ENCODE peak calls at places on chromosome 22, in four cellular contexts. One of them, this sample, is unnamed.

GRCh38 chr22:27804683-27805297 is 3.2 kb upstream of the MN1 start:
- DNase-seq in EL: peak
- DNase-seq in H9: peak
- DNase-seq in NCI-H1105 treated with DMSO at 0.1 percent for 48 hours: no peak
- DNase-seq in this sample: peak

GRCh38 chr22:40491990-40492631 is 121.7 kb downstream of the SGSM3 start:
- DNase-seq in EL: no peak
- DNase-seq in H9: no peak
- DNase-seq in NCI-H1105 treated with DMSO at 0.1 percent for 48 hours: no peak
- DNase-seq in this sample: no peak

GRCh38 chr22:27345681-27346080 is 455.9 kb downstream of the MN1 start:
- DNase-seq in EL: no peak
- DNase-seq in H9: no peak
- DNase-seq in NCI-H1105 treated with DMSO at 0.1 percent for 48 hours: no peak
- DNase-seq in this sample: no peak

GRCh38 chr22:48754611-48755331 is 1072.9 kb downstream of the BRD1 start:
- DNase-seq in H9: no peak
- DNase-seq in EL: no peak
- DNase-seq in NCI-H1105 treated with DMSO at 0.1 percent for 48 hours: no peak
- DNase-seq in this sample: no peak

GRCh38 chr22:40654522-40655167 is 18.1 kb upstream of the MRTFA start:
- DNase-seq in NCI-H1105 treated with DMSO at 0.1 percent for 48 hours: peak
- DNase-seq in H9: peak
- DNase-seq in EL: peak
- DNase-seq in this sample: peak

GRCh38 chr22:41382098-41382578 is 396 bp downstream of the TEF start:
- DNase-seq in EL: peak
- DNase-seq in H9: no peak
- DNase-seq in NCI-H1105 treated with DMSO at 0.1 percent for 48 hours: peak
- DNase-seq in this sample: peak

GRCh38 chr22:32281092-32281491 is 25.9 kb upstream of the SLC5A4 start:
- DNase-seq in H9: no peak
- DNase-seq in NCI-H1105 treated with DMSO at 0.1 percent for 48 hours: no peak
- DNase-seq in EL: peak
- DNase-seq in this sample: no peak

GRCh38 chr22:35648066-35649025 is at the start of gene APOL6:
- DNase-seq in NCI-H1105 treated with DMSO at 0.1 percent for 48 hours: no peak
- DNase-seq in EL: peak
- DNase-seq in H9: peak
- DNase-seq in this sample: peak

GRCh38 chr22:46262449-46263207 is 515 bp downstream of the PKDREJ start:
- DNase-seq in NCI-H1105 treated with DMSO at 0.1 percent for 48 hours: no peak
- DNase-seq in H9: peak
- DNase-seq in EL: no peak
- DNase-seq in this sample: peak

GRCh38 chr22:24437820-24438328 is 10.5 kb downstream of the ADORA2A start:
- DNase-seq in H9: no peak
- DNase-seq in EL: peak
- DNase-seq in NCI-H1105 treated with DMSO at 0.1 percent for 48 hours: no peak
- DNase-seq in this sample: no peak

GRCh38 chr22:43833286-43834240 is 21.5 kb upstream of the EFCAB6 start:
- DNase-seq in NCI-H1105 treated with DMSO at 0.1 percent for 48 hours: no peak
- DNase-seq in H9: no peak
- DNase-seq in EL: no peak
- DNase-seq in this sample: peak

GRCh38 chr22:49015993-49016908 is 811.4 kb downstream of the BRD1 start:
- DNase-seq in H9: peak
- DNase-seq in EL: no peak
- DNase-seq in NCI-H1105 treated with DMSO at 0.1 percent for 48 hours: no peak
- DNase-seq in this sample: no peak

GRCh38 chr22:26651840-26652239 is 5.5 kb upstream of the MIAT start:
- DNase-seq in EL: no peak
- DNase-seq in NCI-H1105 treated with DMSO at 0.1 percent for 48 hours: no peak
- DNase-seq in H9: no peak
- DNase-seq in this sample: no peak

GRCh38 chr22:36131907-36132306 is 28.6 kb downstream of the APOL3 start:
- DNase-seq in EL: no peak
- DNase-seq in H9: no peak
- DNase-seq in NCI-H1105 treated with DMSO at 0.1 percent for 48 hours: no peak
- DNase-seq in this sample: no peak

GRCh38 chr22:35921777-35922176 is 106.8 kb downstream of the RBFOX2 start:
- DNase-seq in H9: peak
- DNase-seq in NCI-H1105 treated with DMSO at 0.1 percent for 48 hours: peak
- DNase-seq in EL: peak
- DNase-seq in this sample: peak

GRCh38 chr22:43824724-43825485 is 12.8 kb upstream of the EFCAB6 start:
- DNase-seq in NCI-H1105 treated with DMSO at 0.1 percent for 48 hours: no peak
- DNase-seq in H9: peak
- DNase-seq in EL: no peak
- DNase-seq in this sample: no peak

GRCh38 chr22:23784215-23784732 is 2.5 kb upstream of the SMARCB1 start:
- DNase-seq in H9: no peak
- DNase-seq in EL: peak
- DNase-seq in NCI-H1105 treated with DMSO at 0.1 percent for 48 hours: no peak
- DNase-seq in this sample: no peak

GRCh38 chr22:46127556-46127955 is 22.8 kb upstream of the PPARA start:
- DNase-seq in H9: no peak
- DNase-seq in NCI-H1105 treated with DMSO at 0.1 percent for 48 hours: no peak
- DNase-seq in EL: no peak
- DNase-seq in this sample: no peak

GRCh38 chr22:47147572-47147971 is 385.1 kb downstream of the TBC1D22A start:
- DNase-seq in EL: no peak
- DNase-seq in H9: no peak
- DNase-seq in NCI-H1105 treated with DMSO at 0.1 percent for 48 hours: no peak
- DNase-seq in this sample: no peak

GRCh38 chr22:31637938-31638618 is 23.9 kb downstream of the PISD start:
- DNase-seq in EL: peak
- DNase-seq in NCI-H1105 treated with DMSO at 0.1 percent for 48 hours: no peak
- DNase-seq in H9: no peak
- DNase-seq in this sample: peak

GRCh38 chr22:22424210-22424800 is 84.2 kb downstream of the ZNF280B start:
- DNase-seq in EL: no peak
- DNase-seq in NCI-H1105 treated with DMSO at 0.1 percent for 48 hours: no peak
- DNase-seq in H9: peak
- DNase-seq in this sample: no peak

GRCh38 chr22:21981874-21982273 is 713 bp downstream of the TOP3B start:
- DNase-seq in EL: no peak
- DNase-seq in H9: no peak
- DNase-seq in NCI-H1105 treated with DMSO at 0.1 percent for 48 hours: no peak
- DNase-seq in this sample: no peak

GRCh38 chr22:20137671-20138416 is 6.2 kb downstream of the ZDHHC8 start:
- DNase-seq in H9: no peak
- DNase-seq in EL: no peak
- DNase-seq in NCI-H1105 treated with DMSO at 0.1 percent for 48 hours: no peak
- DNase-seq in this sample: peak

GRCh38 chr22:32619614-32620426 is 145.2 kb downstream of the FBXO7 start:
- DNase-seq in EL: peak
- DNase-seq in H9: no peak
- DNase-seq in NCI-H1105 treated with DMSO at 0.1 percent for 48 hours: no peak
- DNase-seq in this sample: peak

GRCh38 chr22:49046546-49047305 is 780.9 kb downstream of the BRD1 start:
- DNase-seq in EL: no peak
- DNase-seq in NCI-H1105 treated with DMSO at 0.1 percent for 48 hours: peak
- DNase-seq in H9: peak
- DNase-seq in this sample: peak

GRCh38 chr22:20111045-20111688 is 4.7 kb upstream of the RANBP1 start:
- DNase-seq in NCI-H1105 treated with DMSO at 0.1 percent for 48 hours: peak
- DNase-seq in EL: no peak
- DNase-seq in H9: no peak
- DNase-seq in this sample: peak

GRCh38 chr22:45852826-45853225 is 124.1 kb downstream of the WNT7B start:
- DNase-seq in EL: no peak
- DNase-seq in NCI-H1105 treated with DMSO at 0.1 percent for 48 hours: no peak
- DNase-seq in H9: no peak
- DNase-seq in this sample: no peak

GRCh38 chr22:19902245-19902699 is 39.3 kb upstream of the COMT start:
- DNase-seq in EL: no peak
- DNase-seq in H9: peak
- DNase-seq in NCI-H1105 treated with DMSO at 0.1 percent for 48 hours: peak
- DNase-seq in this sample: no peak

GRCh38 chr22:21766933-21767462 is 31.4 kb upstream of the YPEL1 start:
- DNase-seq in EL: no peak
- DNase-seq in H9: no peak
- DNase-seq in NCI-H1105 treated with DMSO at 0.1 percent for 48 hours: no peak
- DNase-seq in this sample: no peak

GRCh38 chr22:27420817-27421361 is 380.7 kb downstream of the MN1 start:
- DNase-seq in NCI-H1105 treated with DMSO at 0.1 percent for 48 hours: peak
- DNase-seq in EL: peak
- DNase-seq in H9: no peak
- DNase-seq in this sample: peak

GRCh38 chr22:25350551-25350971 is 131.1 kb downstream of the CRYBB2 start:
- DNase-seq in NCI-H1105 treated with DMSO at 0.1 percent for 48 hours: no peak
- DNase-seq in H9: peak
- DNase-seq in EL: no peak
- DNase-seq in this sample: no peak

GRCh38 chr22:40326905-40327735 is 19.2 kb upstream of the ADSL start:
- DNase-seq in EL: peak
- DNase-seq in H9: peak
- DNase-seq in NCI-H1105 treated with DMSO at 0.1 percent for 48 hours: no peak
- DNase-seq in this sample: no peak

This sample was measured in left ventricle myocardium superior.